ENCODE peak calls at places on chromosomes 4 and X, in six cellular contexts. One of them, this sample, is unnamed.

GRCh38 chrX:151825927-151826471 is 86.7 kb upstream of the MAGEA4 start:
- DNase-seq in AG10803: peak
- DNase-seq in NB4: no peak
- DNase-seq in heart left ventricle: no peak
- DNase-seq in nephron progenitor cell: no peak
- DNase-seq in thyroid gland: no peak
- DNase-seq in this sample: no peak

GRCh38 chr4:74364649-74365491 is at the start of gene EREG:
- DNase-seq in AG10803: peak
- DNase-seq in NB4: no peak
- DNase-seq in heart left ventricle: peak
- DNase-seq in nephron progenitor cell: peak
- DNase-seq in thyroid gland: peak
- DNase-seq in this sample: peak

GRCh38 chrX:84168095-84168494 is 19.9 kb downstream of the RPS6KA6 start:
- DNase-seq in AG10803: peak
- DNase-seq in NB4: no peak
- DNase-seq in heart left ventricle: no peak
- DNase-seq in nephron progenitor cell: no peak
- DNase-seq in thyroid gland: no peak
- DNase-seq in this sample: no peak

GRCh38 chr4:181855307-181855706 is 387.9 kb upstream of the TENM3 start:
- DNase-seq in AG10803: no peak
- DNase-seq in NB4: no peak
- DNase-seq in heart left ventricle: no peak
- DNase-seq in nephron progenitor cell: no peak
- DNase-seq in thyroid gland: no peak
- DNase-seq in this sample: no peak

GRCh38 chr4:109658871-109659410 is 44.3 kb downstream of the CASP6 start:
- DNase-seq in AG10803: no peak
- DNase-seq in NB4: no peak
- DNase-seq in heart left ventricle: no peak
- DNase-seq in nephron progenitor cell: no peak
- DNase-seq in thyroid gland: no peak
- DNase-seq in this sample: no peak

GRCh38 chrX:21730011-21730410 is 27.9 kb downstream of the SMPX start:
- DNase-seq in AG10803: peak
- DNase-seq in NB4: no peak
- DNase-seq in heart left ventricle: no peak
- DNase-seq in nephron progenitor cell: no peak
- DNase-seq in thyroid gland: no peak
- DNase-seq in this sample: no peak

GRCh38 chr4:4334798-4335520 is 44.9 kb downstream of the ZBTB49 start:
- DNase-seq in AG10803: peak
- DNase-seq in NB4: peak
- DNase-seq in heart left ventricle: peak
- DNase-seq in nephron progenitor cell: peak
- DNase-seq in thyroid gland: peak
- DNase-seq in this sample: peak

GRCh38 chrX:155896512-155896911 is 15.4 kb downstream of the VAMP7 start:
- DNase-seq in AG10803: no peak
- DNase-seq in NB4: peak
- DNase-seq in heart left ventricle: no peak
- DNase-seq in nephron progenitor cell: no peak
- DNase-seq in thyroid gland: no peak
- DNase-seq in this sample: no peak

GRCh38 chr4:15336410-15337184 is 91.2 kb upstream of the C1QTNF7 start:
- DNase-seq in AG10803: peak
- DNase-seq in NB4: no peak
- DNase-seq in heart left ventricle: no peak
- DNase-seq in nephron progenitor cell: no peak
- DNase-seq in thyroid gland: no peak
- DNase-seq in this sample: no peak

GRCh38 chr4:158170691-158171455 is 2.0 kb downstream of the GASK1B start:
- DNase-seq in AG10803: peak
- DNase-seq in NB4: no peak
- DNase-seq in heart left ventricle: peak
- DNase-seq in nephron progenitor cell: no peak
- DNase-seq in thyroid gland: no peak
- DNase-seq in this sample: peak

GRCh38 chr4:108247511-108248088 is 78.9 kb upstream of the LEF1 start:
- DNase-seq in AG10803: no peak
- DNase-seq in NB4: no peak
- DNase-seq in heart left ventricle: no peak
- DNase-seq in nephron progenitor cell: peak
- DNase-seq in thyroid gland: peak
- DNase-seq in this sample: no peak

GRCh38 chr4:108205859-108206258 is 37.1 kb upstream of the LEF1 start:
- DNase-seq in AG10803: no peak
- DNase-seq in NB4: no peak
- DNase-seq in heart left ventricle: no peak
- DNase-seq in nephron progenitor cell: no peak
- DNase-seq in thyroid gland: no peak
- DNase-seq in this sample: no peak

GRCh38 chr4:80201326-80202151 is 4.2 kb downstream of the PRDM8 start:
- DNase-seq in AG10803: peak
- DNase-seq in NB4: peak
- DNase-seq in heart left ventricle: peak
- DNase-seq in nephron progenitor cell: no peak
- DNase-seq in thyroid gland: peak
- DNase-seq in this sample: no peak

GRCh38 chr4:67861513-67861912 is 22.3 kb downstream of the TMPRSS11D start:
- DNase-seq in AG10803: no peak
- DNase-seq in NB4: no peak
- DNase-seq in heart left ventricle: no peak
- DNase-seq in nephron progenitor cell: no peak
- DNase-seq in thyroid gland: no peak
- DNase-seq in this sample: no peak

GRCh38 chr4:118989098-118990080 is 100.7 kb downstream of the SYNPO2 start:
- DNase-seq in AG10803: peak
- DNase-seq in NB4: no peak
- DNase-seq in heart left ventricle: no peak
- DNase-seq in nephron progenitor cell: no peak
- DNase-seq in thyroid gland: no peak
- DNase-seq in this sample: no peak

GRCh38 chrX:40097101-40097491 is 662 bp downstream of the BCOR start:
- DNase-seq in AG10803: no peak
- DNase-seq in NB4: peak
- DNase-seq in heart left ventricle: no peak
- DNase-seq in nephron progenitor cell: no peak
- DNase-seq in thyroid gland: peak
- DNase-seq in this sample: no peak

GRCh38 chr4:141900841-141901240 is 264.5 kb downstream of the IL15 start:
- DNase-seq in AG10803: no peak
- DNase-seq in NB4: no peak
- DNase-seq in heart left ventricle: no peak
- DNase-seq in nephron progenitor cell: no peak
- DNase-seq in thyroid gland: no peak
- DNase-seq in this sample: no peak

GRCh38 chr4:8840816-8841455 is 30.7 kb downstream of the HMX1 start:
- DNase-seq in AG10803: no peak
- DNase-seq in NB4: no peak
- DNase-seq in heart left ventricle: no peak
- DNase-seq in nephron progenitor cell: no peak
- DNase-seq in thyroid gland: no peak
- DNase-seq in this sample: no peak

GRCh38 chr4:99324978-99325377 is 3.8 kb upstream of the ADH1B start:
- DNase-seq in AG10803: peak
- DNase-seq in NB4: no peak
- DNase-seq in heart left ventricle: peak
- DNase-seq in nephron progenitor cell: no peak
- DNase-seq in thyroid gland: peak
- DNase-seq in this sample: no peak

GRCh38 chr4:9921326-9921725 is 100.0 kb downstream of the SLC2A9 start:
- DNase-seq in AG10803: no peak
- DNase-seq in NB4: no peak
- DNase-seq in heart left ventricle: no peak
- DNase-seq in nephron progenitor cell: no peak
- DNase-seq in thyroid gland: no peak
- DNase-seq in this sample: no peak

GRCh38 chr4:98566491-98567008 is 91.9 kb downstream of the TSPAN5 start:
- DNase-seq in AG10803: peak
- DNase-seq in NB4: peak
- DNase-seq in heart left ventricle: no peak
- DNase-seq in nephron progenitor cell: no peak
- DNase-seq in thyroid gland: no peak
- DNase-seq in this sample: no peak

GRCh38 chrX:63503541-63503940 is 152.4 kb upstream of the SPIN4 start:
- DNase-seq in AG10803: peak
- DNase-seq in NB4: no peak
- DNase-seq in heart left ventricle: no peak
- DNase-seq in nephron progenitor cell: no peak
- DNase-seq in thyroid gland: no peak
- DNase-seq in this sample: no peak

GRCh38 chrX:63508668-63509067 is 157.5 kb upstream of the SPIN4 start:
- DNase-seq in AG10803: no peak
- DNase-seq in NB4: no peak
- DNase-seq in heart left ventricle: no peak
- DNase-seq in nephron progenitor cell: no peak
- DNase-seq in thyroid gland: no peak
- DNase-seq in this sample: no peak

GRCh38 chrX:63511361-63511760 is 160.2 kb upstream of the SPIN4 start:
- DNase-seq in AG10803: no peak
- DNase-seq in NB4: no peak
- DNase-seq in heart left ventricle: no peak
- DNase-seq in nephron progenitor cell: no peak
- DNase-seq in thyroid gland: no peak
- DNase-seq in this sample: no peak

DNA sequence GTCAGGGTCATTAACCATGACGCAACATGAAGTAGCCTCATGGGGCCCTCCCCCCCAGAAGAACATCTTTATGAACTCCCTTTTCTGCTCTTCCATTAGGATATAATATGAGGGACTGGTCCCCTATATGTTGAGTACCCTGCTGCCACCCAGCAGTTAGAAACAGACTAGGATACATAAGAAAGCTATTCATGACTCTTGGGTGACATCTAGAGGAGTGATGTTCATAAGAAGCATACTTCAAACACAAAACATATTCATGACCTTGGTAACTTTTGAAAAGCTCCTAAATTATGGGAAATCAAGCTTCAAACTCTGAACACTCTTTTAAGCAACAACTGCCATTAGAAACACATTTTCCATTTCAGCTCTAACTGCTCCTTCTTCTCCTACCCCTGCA is 155.2 kb upstream of the SPIN4 start:
- DNase-seq in AG10803: peak
- DNase-seq in NB4: peak
- DNase-seq in heart left ventricle: no peak
- DNase-seq in nephron progenitor cell: no peak
- DNase-seq in thyroid gland: no peak
- DNase-seq in this sample: peak
- TF ChIP-seq CTCF in AG10803: peak
- TF ChIP-seq CTCF in NB4: no peak
- TF ChIP-seq CTCF in heart left ventricle: no peak
- TF ChIP-seq CTCF in nephron progenitor cell: peak
- TF ChIP-seq CTCF in thyroid gland: peak
- TF ChIP-seq CTCF in this sample: peak

GRCh38 chrX:70960728-70961127 is 29.8 kb upstream of the SLC7A3 start:
- DNase-seq in AG10803: no peak
- DNase-seq in NB4: peak
- DNase-seq in heart left ventricle: no peak
- DNase-seq in nephron progenitor cell: no peak
- DNase-seq in thyroid gland: no peak
- DNase-seq in this sample: no peak
- TF ChIP-seq CTCF in AG10803: no peak
- TF ChIP-seq CTCF in NB4: no peak
- TF ChIP-seq CTCF in heart left ventricle: no peak
- TF ChIP-seq CTCF in nephron progenitor cell: no peak
- TF ChIP-seq CTCF in thyroid gland: no peak
- TF ChIP-seq CTCF in this sample: no peak

GRCh38 chrX:110853610-110854009 is 58.0 kb upstream of the CHRDL1 start:
- DNase-seq in AG10803: peak
- DNase-seq in NB4: peak
- DNase-seq in heart left ventricle: no peak
- DNase-seq in nephron progenitor cell: peak
- DNase-seq in thyroid gland: peak
- DNase-seq in this sample: no peak
- TF ChIP-seq CTCF in AG10803: peak
- TF ChIP-seq CTCF in NB4: peak
- TF ChIP-seq CTCF in heart left ventricle: no peak
- TF ChIP-seq CTCF in nephron progenitor cell: peak
- TF ChIP-seq CTCF in thyroid gland: peak
- TF ChIP-seq CTCF in this sample: no peak

DNA sequence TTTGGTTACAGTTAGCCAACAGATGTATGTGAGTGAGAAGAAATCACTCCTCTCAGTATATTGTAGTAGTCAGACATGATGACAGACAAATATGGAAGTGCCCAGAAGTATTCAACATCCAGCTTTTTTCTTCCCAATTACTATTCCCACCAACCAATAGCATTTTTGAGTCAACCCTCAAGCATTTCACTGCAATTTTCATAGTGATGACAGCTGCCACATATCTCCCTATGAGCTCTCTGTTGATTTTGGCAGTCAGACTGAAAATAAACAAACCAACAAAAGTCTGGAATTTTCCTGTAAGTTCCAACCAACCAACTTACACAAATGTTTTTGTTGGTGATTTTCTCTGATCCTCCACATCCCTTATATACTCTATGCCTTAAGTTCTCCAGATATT is 8.2 kb upstream of the TRAM1L1 start:
- DNase-seq in AG10803: peak
- DNase-seq in NB4: no peak
- DNase-seq in heart left ventricle: no peak
- DNase-seq in nephron progenitor cell: no peak
- DNase-seq in thyroid gland: no peak
- DNase-seq in this sample: no peak
- TF ChIP-seq CTCF in AG10803: no peak
- TF ChIP-seq CTCF in NB4: no peak
- TF ChIP-seq CTCF in heart left ventricle: no peak
- TF ChIP-seq CTCF in nephron progenitor cell: no peak
- TF ChIP-seq CTCF in thyroid gland: no peak
- TF ChIP-seq CTCF in this sample: no peak

GRCh38 chrX:8037593-8038348 is 110.6 kb upstream of the PNPLA4 start:
- DNase-seq in AG10803: no peak
- DNase-seq in NB4: peak
- DNase-seq in heart left ventricle: no peak
- DNase-seq in nephron progenitor cell: no peak
- DNase-seq in thyroid gland: no peak
- DNase-seq in this sample: no peak

GRCh38 chrX:8043546-8043945 is 116.3 kb upstream of the PNPLA4 start:
- DNase-seq in AG10803: no peak
- DNase-seq in NB4: no peak
- DNase-seq in heart left ventricle: no peak
- DNase-seq in nephron progenitor cell: no peak
- DNase-seq in thyroid gland: no peak
- DNase-seq in this sample: no peak

GRCh38 chrX:8044861-8045434 is 117.7 kb upstream of the PNPLA4 start:
- DNase-seq in AG10803: no peak
- DNase-seq in NB4: no peak
- DNase-seq in heart left ventricle: no peak
- DNase-seq in nephron progenitor cell: no peak
- DNase-seq in thyroid gland: no peak
- DNase-seq in this sample: no peak

GRCh38 chrX:8043121-8043520 is 115.9 kb upstream of the PNPLA4 start:
- DNase-seq in AG10803: no peak
- DNase-seq in NB4: no peak
- DNase-seq in heart left ventricle: no peak
- DNase-seq in nephron progenitor cell: no peak
- DNase-seq in thyroid gland: no peak
- DNase-seq in this sample: no peak

GRCh38 chrX:8042304-8042703 is 115.1 kb upstream of the PNPLA4 start:
- DNase-seq in AG10803: no peak
- DNase-seq in NB4: peak
- DNase-seq in heart left ventricle: no peak
- DNase-seq in nephron progenitor cell: no peak
- DNase-seq in thyroid gland: no peak
- DNase-seq in this sample: no peak
- TF ChIP-seq CTCF in AG10803: no peak
- TF ChIP-seq CTCF in NB4: no peak
- TF ChIP-seq CTCF in heart left ventricle: no peak
- TF ChIP-seq CTCF in nephron progenitor cell: peak
- TF ChIP-seq CTCF in thyroid gland: no peak
- TF ChIP-seq CTCF in this sample: no peak

This sample was measured in GM13976.